ENCODE peak calls at places on chromosomes 5 and 9, in six cellular contexts. E is H9, S is astrocyte, M is mammary epithelial cell, T is mesendoderm, Y is neuronal stem cell. O is an unnamed sample. For H3K4me1, the result is how much of the 10 kb centered on the place peaks cover.

GRCh38 chr5:166624573-166624972 is 1666.9 kb upstream of the WWC1 start:
- DNase-seq in E (no peak), S (peak), M (no peak), T (peak), Y (no peak), O (no peak)

GRCh38 chr5:115850771-115851416 is 9.2 kb downstream of the AP3S1 start:
- DNase-seq in E (no peak), S (peak), M (no peak), T (no peak), Y (no peak), O (no peak)

GRCh38 chr5:64690417-64691151 is at the start of gene SHISAL2B:
- DNase-seq in E (peak), S (peak), M (peak), T (peak), Y (peak), O (no peak)

GRCh38 chr5:83345423-83345822 is 126.1 kb upstream of the VCAN start:
- DNase-seq in E (no peak), S (no peak), M (no peak), T (no peak), Y (no peak), O (no peak)

GRCh38 chr9:132164604-132165362 is 2.9 kb downstream of the NTNG2 start:
- DNase-seq in E (no peak), S (no peak), M (no peak), T (no peak), Y (no peak), O (no peak)

GRCh38 chr5:163504091-163504931 is 1.1 kb upstream of the MAT2B start:
- DNase-seq in E (no peak), S (peak), M (peak), T (peak), Y (peak), O (no peak)

GRCh38 chr9:137666950-137667670 is 48.3 kb downstream of the EHMT1 start:
- DNase-seq in E (peak), S (no peak), M (no peak), T (peak), Y (peak), O (no peak)

GRCh38 chr9:133804199-133804598 is 66.0 kb upstream of the SARDH start:
- DNase-seq in E (no peak), S (no peak), M (no peak), T (no peak), Y (no peak), O (no peak)

GRCh38 chr9:5762421-5762820 is 70.5 kb downstream of the ERMP1 start:
- DNase-seq in E (no peak), S (no peak), M (no peak), T (no peak), Y (no peak), O (no peak)

GRCh38 chr9:35367451-35367850 is 122.5 kb upstream of the RUSC2 start:
- DNase-seq in E (no peak), S (peak), M (peak), T (peak), Y (no peak), O (no peak)

GRCh38 chr9:127494304-127494702 is 43.0 kb downstream of the LRSAM1 start:
- DNase-seq in E (no peak), S (no peak), M (no peak), T (no peak), Y (no peak), O (no peak)

GRCh38 chr9:77647659-77648457 is at the start of gene GNA14:
- DNase-seq in E (peak), S (peak), M (peak), T (peak), Y (peak), O (peak)

GRCh38 chr9:121870271-121870670 is 218.8 kb downstream of the DAB2IP start:
- DNase-seq in E (no peak), S (no peak), M (no peak), T (no peak), Y (no peak), O (no peak)

GRCh38 chr9:113720495-113720894 is 155.6 kb upstream of the ZNF618 start:
- DNase-seq in E (peak), S (no peak), M (no peak), T (no peak), Y (no peak), O (no peak)

GRCh38 chr5:138833095-138833494 is 42.0 kb downstream of the LRRTM2 start:
- DNase-seq in E (no peak), S (no peak), M (no peak), T (no peak), Y (no peak), O (no peak)

GRCh38 chr5:61587120-61587519 is 255.1 kb downstream of the ZSWIM6 start:
- DNase-seq in E (no peak), S (peak), M (no peak), T (no peak), Y (no peak), O (no peak)

GRCh38 chr5:150778517-150779396 is at the start of gene SMIM3:
- DNase-seq in E (peak), S (peak), M (peak), T (peak), Y (peak), O (peak)

GRCh38 chr5:88288798-88289197 is 20.2 kb upstream of the TMEM161B start:
- DNase-seq in E (no peak), S (no peak), M (no peak), T (no peak), Y (no peak), O (no peak)

GRCh38 chr5:22908129-22908528 is 55.0 kb upstream of the CDH12 start:
- DNase-seq in E (no peak), S (no peak), M (peak), T (no peak), Y (no peak), O (no peak)

GRCh38 chr9:124327488-124327887 is 69.7 kb downstream of the NEK6 start:
- DNase-seq in E (no peak), S (no peak), M (no peak), T (no peak), Y (no peak), O (no peak)

GRCh38 chr5:16754086-16754485 is 137.3 kb upstream of the RETREG1 start:
- DNase-seq in E (no peak), S (no peak), M (no peak), T (no peak), Y (no peak), O (no peak)

GRCh38 chr9:99019523-99020331 is 76.0 kb downstream of the COL15A1 start:
- DNase-seq in E (no peak), S (peak), M (peak), T (peak), Y (no peak), O (no peak)

GRCh38 chr5:54619732-54620582 is 102.4 kb downstream of the SNX18 start:
- DNase-seq in E (no peak), S (peak), M (no peak), T (peak), Y (no peak), O (no peak)

GRCh38 chr9:136178773-136179075 is 26.2 kb downstream of the LHX3 start:
- DNase-seq in E (no peak), S (no peak), M (no peak), T (no peak), Y (no peak), O (no peak)

GRCh38 chr5:10451137-10451824 is 9.6 kb downstream of the ROPN1L start:
- DNase-seq in E (no peak), S (no peak), M (no peak), T (no peak), Y (no peak), O (no peak)

GRCh38 chr9:133205996-133206931 is 2.8 kb downstream of the OBP2B start:
- DNase-seq in E (peak), S (no peak), M (no peak), T (no peak), Y (no peak), O (no peak)

GRCh38 chr5:116652196-116652729 is 77.6 kb upstream of the SEMA6A start:
- DNase-seq in E (peak), S (peak), M (peak), T (peak), Y (peak), O (peak)

GRCh38 chr9:33159760-33160127 is 7.4 kb downstream of the B4GALT1 start:
- DNase-seq in E (no peak), S (peak), M (peak), T (no peak), Y (no peak), O (no peak)

GRCh38 chr5:135345945-135346731 is 52.9 kb downstream of the MACROH2A1 start:
- DNase-seq in E (no peak), S (no peak), M (no peak), T (no peak), Y (no peak), O (no peak)

GRCh38 chr5:65100846-65101678 is 332.3 kb downstream of the CWC27 start:
- DNase-seq in E (peak), S (peak), M (peak), T (peak), Y (peak), O (no peak)

GRCh38 chr9:3401556-3401955 is 124.2 kb downstream of the RFX3 start:
- DNase-seq in E (no peak), S (peak), M (peak), T (no peak), Y (peak), O (no peak)

GRCh38 chr5:64763948-64764503 is 4.5 kb downstream of the SREK1IP1 start:
- DNase-seq in E (no peak), S (no peak), M (no peak), T (peak), Y (no peak), O (no peak)

GRCh38 chr5:87210743-87211142 is 56.9 kb upstream of the RASA1 start:
- DNase-seq in E (no peak), S (no peak), M (peak), T (no peak), Y (no peak), O (no peak)

GRCh38 chr5:55645304-55645703 is 66.8 kb downstream of the SLC38A9 start:
- DNase-seq in E (no peak), S (peak), M (peak), T (no peak), Y (no peak), O (no peak)

GRCh38 chr9:71349218-71349617 is 227.8 kb upstream of the TRPM3 start:
- DNase-seq in E (no peak), S (peak), M (no peak), T (no peak), Y (no peak), O (no peak)

GRCh38 chr5:170736966-170737365 is 46.6 kb upstream of the GABRP start:
- DNase-seq in E (no peak), S (no peak), M (no peak), T (peak), Y (no peak), O (no peak)

DNA sequence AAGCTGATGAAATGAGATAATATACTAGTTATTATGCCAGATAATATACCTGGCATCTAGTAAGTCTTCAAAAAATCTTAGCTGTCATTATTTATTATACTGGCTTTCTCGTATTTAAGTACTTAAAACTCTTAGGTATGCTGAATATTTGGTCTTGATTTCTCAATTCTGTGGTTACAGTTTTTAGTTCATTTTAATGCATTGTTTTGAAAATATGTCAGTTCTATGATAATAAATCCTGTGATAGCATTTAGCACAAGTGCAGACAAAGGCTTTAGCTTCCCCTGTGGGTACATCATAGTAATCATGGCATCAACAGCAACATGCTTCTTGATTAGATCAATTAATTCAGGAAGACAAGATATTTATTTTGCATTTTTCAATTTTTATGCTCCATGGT is 133.0 kb downstream of the SMC2 start:
- DNase-seq in E (no peak), S (no peak), M (no peak), T (no peak), Y (no peak), O (no peak)
- H3K9ac ChIP-seq in E (no peak), S (no peak), M (no peak), T (no peak), Y (no peak), O (no peak)

GRCh38 chr5:81749562-81750307 is 1.2 kb downstream of the SSBP2 start:
- DNase-seq in E (peak), S (no peak), M (peak), T (peak), Y (peak), O (peak)
- H3K4me1 ChIP-seq in E (under half), S (under half), M (under half), T (under half), Y (under half), O (under half)

GRCh38 chr5:111948517-111948916 is 191.5 kb upstream of the NREP start:
- DNase-seq in E (no peak), S (peak), M (peak), T (no peak), Y (no peak), O (no peak)

GRCh38 chr5:111954516-111955337 is 197.7 kb upstream of the NREP start:
- DNase-seq in E (no peak), S (peak), M (no peak), T (no peak), Y (no peak), O (no peak)

GRCh38 chr5:111950660-111951059 is 193.7 kb upstream of the NREP start:
- DNase-seq in E (no peak), S (no peak), M (no peak), T (no peak), Y (no peak), O (no peak)

GRCh38 chr5:111948078-111948477 is 191.1 kb upstream of the NREP start:
- DNase-seq in E (no peak), S (no peak), M (no peak), T (no peak), Y (no peak), O (no peak)

GRCh38 chr5:111953351-111954127 is 196.5 kb upstream of the NREP start:
- DNase-seq in E (no peak), S (peak), M (no peak), T (no peak), Y (no peak), O (no peak)
- H3K9ac ChIP-seq in E (no peak), S (peak), M (no peak), T (no peak), Y (no peak), O (no peak)

GRCh38 chr5:133244242-133244641 is 192.4 kb downstream of the HSPA4 start:
- DNase-seq in E (no peak), S (no peak), M (no peak), T (no peak), Y (no peak), O (no peak)
- H3K4me1 ChIP-seq in E (under half), S (under half), M (under half), T (under half), Y (under half), O (under half)

O was measured in kidney.